ENCODE peak calls at places on chromosomes 4 and X, in ten cellular contexts. V is Peyer's patch, D is ovary, E is esophagus squamous epithelium, H is K562, Y is NB4, Z is A549, B is GM12891, T is tibial nerve, R is esophagus muscularis mucosa. I is an unnamed sample.

GRCh38 chr4:101345271-101345595 is 2.1 kb downstream of the PPP3CA start:
- DNase-seq in V (peak), D (no peak), E (no peak), H (peak), Y (peak), Z (no peak), B (no peak), T (peak), R (no peak), I (no peak)

GRCh38 chr4:171022698-171023378 is 790.4 kb upstream of the GALNTL6 start:
- DNase-seq in V (no peak), D (no peak), E (no peak), H (no peak), Y (no peak), Z (no peak), B (no peak), T (no peak), R (no peak), I (no peak)

GRCh38 chr4:83255584-83255983 is 29.0 kb downstream of the COQ2 start:
- DNase-seq in V (no peak), D (no peak), E (no peak), H (no peak), Y (no peak), Z (peak), B (no peak), T (no peak), R (no peak), I (no peak)

GRCh38 chr4:86977621-86978184 is 42.9 kb downstream of the AFF1 start:
- DNase-seq in V (peak), D (no peak), E (no peak), H (no peak), Y (peak), Z (peak), B (no peak), T (no peak), R (no peak), I (no peak)

GRCh38 chr4:185965456-185966384 is 103.2 kb upstream of the TLR3 start:
- DNase-seq in V (no peak), D (no peak), E (no peak), H (peak), Y (peak), Z (no peak), B (no peak), T (no peak), R (no peak), I (no peak)

GRCh38 chrX:11143931-11144678 is 33.0 kb downstream of the HCCS start:
- DNase-seq in V (peak), D (peak), E (no peak), H (peak), Y (peak), Z (peak), B (peak), T (peak), R (no peak), I (peak)

GRCh38 chr4:112910109-112910736 is 139.2 kb upstream of the ANK2 start:
- DNase-seq in V (no peak), D (peak), E (no peak), H (no peak), Y (no peak), Z (no peak), B (no peak), T (peak), R (no peak), I (no peak)

GRCh38 chr4:99300934-99301333 is 10.1 kb upstream of the ADH1A start:
- DNase-seq in V (peak), D (peak), E (no peak), H (peak), Y (no peak), Z (no peak), B (no peak), T (peak), R (peak), I (peak)

GRCh38 chr4:83125738-83126141 is 11.2 kb upstream of the PLAC8 start:
- DNase-seq in V (peak), D (no peak), E (no peak), H (no peak), Y (peak), Z (no peak), B (no peak), T (no peak), R (no peak), I (no peak)

GRCh38 chr4:67465032-67465762 is 80.1 kb downstream of the CENPC start:
- DNase-seq in V (no peak), D (no peak), E (no peak), H (no peak), Y (no peak), Z (no peak), B (no peak), T (no peak), R (no peak), I (no peak)

GRCh38 chr4:182699825-182700224 is 217.4 kb downstream of the DCTD start:
- DNase-seq in V (no peak), D (no peak), E (no peak), H (no peak), Y (no peak), Z (no peak), B (no peak), T (no peak), R (no peak), I (no peak)

GRCh38 chr4:5609265-5610007 is 98.9 kb downstream of the EVC2 start:
- DNase-seq in V (no peak), D (no peak), E (no peak), H (no peak), Y (peak), Z (no peak), B (no peak), T (no peak), R (no peak), I (no peak)

GRCh38 chr4:168907119-168907698 is 102.8 kb downstream of the CBR4 start:
- DNase-seq in V (no peak), D (no peak), E (no peak), H (no peak), Y (no peak), Z (no peak), B (no peak), T (no peak), R (no peak), I (no peak)

GRCh38 chrX:19462231-19462630 is 53.1 kb downstream of the MAP3K15 start:
- DNase-seq in V (no peak), D (no peak), E (no peak), H (no peak), Y (no peak), Z (no peak), B (no peak), T (no peak), R (no peak), I (no peak)

GRCh38 chr4:69321153-69321729 is 41.0 kb downstream of the UGT2B28 start:
- DNase-seq in V (no peak), D (no peak), E (no peak), H (no peak), Y (no peak), Z (no peak), B (no peak), T (no peak), R (no peak), I (peak)

GRCh38 chr4:89121711-89122387 is 10.5 kb downstream of the TIGD2 start:
- DNase-seq in V (no peak), D (no peak), E (no peak), H (peak), Y (no peak), Z (no peak), B (no peak), T (no peak), R (no peak), I (no peak)

GRCh38 chr4:103892616-103893015 is 172.8 kb upstream of the TACR3 start:
- DNase-seq in V (no peak), D (no peak), E (no peak), H (no peak), Y (no peak), Z (no peak), B (no peak), T (no peak), R (no peak), I (no peak)

GRCh38 chr4:8279321-8280157 is 10.0 kb downstream of the HTRA3 start:
- DNase-seq in V (no peak), D (peak), E (no peak), H (no peak), Y (peak), Z (no peak), B (no peak), T (no peak), R (no peak), I (no peak)

GRCh38 chr4:55866290-55866907 is 13.0 kb downstream of the EXOC1 start:
- DNase-seq in V (no peak), D (no peak), E (no peak), H (peak), Y (peak), Z (no peak), B (no peak), T (no peak), R (no peak), I (no peak)

GRCh38 chr4:114752404-114752803 is 153.8 kb downstream of the UGT8 start:
- DNase-seq in V (no peak), D (no peak), E (no peak), H (no peak), Y (no peak), Z (no peak), B (no peak), T (no peak), R (no peak), I (no peak)

GRCh38 chr4:41933997-41934812 is 1.0 kb upstream of the TMEM33 start:
- DNase-seq in V (no peak), D (no peak), E (no peak), H (peak), Y (peak), Z (no peak), B (no peak), T (peak), R (no peak), I (no peak)

GRCh38 chr4:176841730-176842129 is 49.0 kb upstream of the VEGFC start:
- DNase-seq in V (no peak), D (no peak), E (no peak), H (no peak), Y (no peak), Z (no peak), B (no peak), T (no peak), R (no peak), I (no peak)

GRCh38 chr4:110854021-110854678 is 231.3 kb upstream of the PITX2 start:
- DNase-seq in V (peak), D (no peak), E (no peak), H (no peak), Y (peak), Z (no peak), B (no peak), T (no peak), R (no peak), I (no peak)

GRCh38 chr4:174494146-174494545 is 28.1 kb downstream of the HPGD start:
- DNase-seq in V (no peak), D (no peak), E (no peak), H (no peak), Y (no peak), Z (no peak), B (no peak), T (no peak), R (no peak), I (no peak)

GRCh38 chr4:23614284-23614892 is 275.5 kb downstream of the PPARGC1A start:
- DNase-seq in V (no peak), D (no peak), E (no peak), H (peak), Y (peak), Z (peak), B (peak), T (no peak), R (no peak), I (no peak)

GRCh38 chr4:102819588-102820365 is 7.6 kb downstream of the UBE2D3 start:
- DNase-seq in V (no peak), D (no peak), E (no peak), H (no peak), Y (no peak), Z (no peak), B (no peak), T (no peak), R (no peak), I (no peak)

GRCh38 chr4:141376769-141377168 is 156.1 kb downstream of the ZNF330 start:
- DNase-seq in V (no peak), D (no peak), E (no peak), H (no peak), Y (no peak), Z (no peak), B (no peak), T (no peak), R (no peak), I (no peak)

GRCh38 chr4:2942532-2943363 is 20.5 kb downstream of the NOP14 start:
- DNase-seq in V (peak), D (peak), E (no peak), H (no peak), Y (no peak), Z (no peak), B (no peak), T (no peak), R (no peak), I (peak)
- TF ChIP-seq POLR2A in V (no peak), D (no peak), E (no peak), H (peak), Y (peak), Z (no peak), B (peak), T (no peak), R (no peak), I (no peak)

DNA sequence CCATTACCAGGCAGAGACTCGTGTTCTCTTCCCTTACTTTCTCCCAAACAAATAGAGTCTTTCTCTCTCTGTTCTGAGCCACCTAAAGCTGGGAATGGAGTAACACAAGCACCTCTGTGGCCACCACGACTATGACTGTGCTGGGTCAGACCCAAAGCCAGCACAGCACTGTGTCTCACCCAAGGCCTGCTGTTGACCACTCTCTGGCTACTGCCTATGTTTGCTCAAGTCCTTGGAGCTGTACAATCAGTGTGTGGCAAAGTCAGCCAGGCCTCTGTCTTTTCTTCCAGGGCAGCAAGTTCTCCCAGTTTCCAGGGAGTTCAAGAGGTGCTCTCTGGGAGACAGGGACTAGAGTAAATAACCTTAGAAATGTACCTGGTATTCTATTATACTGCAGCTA is 239.4 kb downstream of the FAM47A start:
- DNase-seq in V (no peak), D (no peak), E (no peak), H (no peak), Y (no peak), Z (no peak), B (no peak), T (no peak), R (no peak), I (no peak)
- TF ChIP-seq POLR2A in V (no peak), D (no peak), E (no peak), H (no peak), Y (no peak), Z (no peak), B (no peak), T (no peak), R (no peak), I (no peak)

GRCh38 chr4:156915216-156915615 is 56.4 kb downstream of the PDGFC start:
- DNase-seq in V (no peak), D (no peak), E (no peak), H (no peak), Y (no peak), Z (no peak), B (no peak), T (no peak), R (no peak), I (no peak)

GRCh38 chr4:156909010-156909409 is 62.6 kb downstream of the PDGFC start:
- DNase-seq in V (no peak), D (no peak), E (no peak), H (no peak), Y (no peak), Z (no peak), B (no peak), T (no peak), R (no peak), I (no peak)

DNA sequence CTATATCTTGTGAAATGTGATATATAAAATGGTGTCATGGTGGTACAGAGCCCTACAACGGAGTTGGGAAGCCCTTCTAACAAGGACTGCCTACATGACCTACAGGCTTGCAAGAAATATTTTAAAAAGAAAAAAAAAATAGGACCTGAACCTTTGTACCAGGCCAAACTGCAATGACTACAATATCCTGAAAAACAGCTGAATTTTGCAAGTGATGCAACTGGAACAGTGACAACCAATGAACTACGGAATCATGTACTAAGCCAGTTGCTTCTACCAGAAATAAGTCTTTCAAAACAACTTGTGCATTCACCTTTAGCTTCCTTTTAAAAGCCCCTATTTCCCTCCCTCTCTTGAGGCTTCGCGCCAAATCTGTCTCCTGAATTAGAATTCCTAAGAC is 58.4 kb downstream of the PDGFC start:
- DNase-seq in V (no peak), D (no peak), E (no peak), H (no peak), Y (no peak), Z (no peak), B (no peak), T (no peak), R (no peak), I (no peak)
- TF ChIP-seq POLR2A in V (no peak), D (no peak), E (no peak), H (no peak), Y (no peak), Z (no peak), B (no peak), T (no peak), R (no peak), I (no peak)

DNA sequence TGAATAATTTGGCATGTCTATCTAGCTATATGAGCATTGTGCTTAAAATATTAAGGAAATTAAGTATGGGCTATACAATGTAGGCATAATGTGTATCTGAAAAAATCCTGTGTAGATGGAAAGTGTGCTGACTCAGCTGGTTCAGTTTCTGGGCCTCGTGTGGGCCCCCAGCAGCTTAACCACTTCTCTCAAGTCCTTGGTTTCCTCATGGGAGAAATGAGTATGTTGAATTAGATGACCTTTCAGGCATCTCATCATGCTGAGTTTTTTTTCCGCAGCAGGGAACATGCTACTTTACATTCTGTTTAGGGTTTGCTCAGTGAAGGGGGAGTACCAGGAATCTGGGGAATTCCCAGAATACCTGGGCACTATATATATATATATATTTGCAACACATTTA is 30.5 kb downstream of the RHOH start:
- DNase-seq in V (no peak), D (no peak), E (no peak), H (no peak), Y (peak), Z (no peak), B (no peak), T (no peak), R (no peak), I (no peak)
- TF ChIP-seq POLR2A in V (no peak), D (no peak), E (no peak), H (no peak), Y (no peak), Z (no peak), B (no peak), T (no peak), R (no peak), I (no peak)

GRCh38 chr4:995311-996026 is 2.3 kb upstream of the SLC26A1 start:
- DNase-seq in V (no peak), D (no peak), E (no peak), H (peak), Y (no peak), Z (no peak), B (no peak), T (no peak), R (no peak), I (no peak)

GRCh38 chr4:992297-993110 is 700 bp downstream of the SLC26A1 start:
- DNase-seq in V (peak), D (no peak), E (no peak), H (peak), Y (no peak), Z (peak), B (no peak), T (no peak), R (no peak), I (no peak)

GRCh38 chr4:991451-992296 is 1.5 kb downstream of the SLC26A1 start:
- DNase-seq in V (no peak), D (no peak), E (no peak), H (no peak), Y (no peak), Z (no peak), B (no peak), T (no peak), R (no peak), I (no peak)

GRCh38 chr4:990746-991367 is 2.3 kb downstream of the SLC26A1 start:
- DNase-seq in V (no peak), D (no peak), E (no peak), H (no peak), Y (no peak), Z (no peak), B (no peak), T (no peak), R (no peak), I (no peak)

GRCh38 chr4:993111-994029 is at the start of gene SLC26A1:
- DNase-seq in V (peak), D (no peak), E (no peak), H (peak), Y (no peak), Z (no peak), B (no peak), T (no peak), R (no peak), I (no peak)
- TF ChIP-seq POLR2A in V (no peak), D (no peak), E (no peak), H (peak), Y (no peak), Z (no peak), B (no peak), T (no peak), R (no peak), I (no peak)

DNA sequence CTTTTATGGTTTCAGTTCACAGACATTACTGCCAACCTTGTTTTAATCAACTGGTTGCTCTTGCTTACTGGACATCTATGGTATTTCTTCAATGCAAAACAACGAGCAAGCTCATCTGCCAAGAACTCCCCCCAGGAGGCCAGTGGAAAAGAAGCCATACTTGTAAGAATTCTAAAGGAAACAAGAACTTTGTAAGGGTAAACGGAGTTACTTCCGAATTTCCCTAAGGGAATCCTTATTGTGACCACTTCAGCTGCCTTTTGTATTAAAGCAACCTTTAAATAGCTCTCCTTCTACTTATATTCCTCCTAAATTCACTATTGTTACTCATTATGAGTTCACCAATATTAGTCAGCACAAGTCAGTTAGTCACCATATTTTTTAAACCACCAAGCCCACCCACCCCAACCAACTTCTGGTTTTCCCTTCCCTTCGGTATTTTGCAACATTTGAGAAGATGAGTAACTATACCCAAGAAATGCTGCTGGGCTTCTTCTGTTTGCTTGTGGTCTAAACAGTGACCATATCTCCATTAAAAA is 602.8 kb upstream of the DIPK2B start:
- DNase-seq in V (no peak), D (no peak), E (no peak), H (no peak), Y (peak), Z (no peak), B (no peak), T (no peak), R (no peak), I (no peak)
- TF ChIP-seq POLR2A in V (no peak), D (no peak), E (no peak), H (no peak), Y (no peak), Z (no peak), B (no peak), T (no peak), R (no peak), I (no peak)

GRCh38 chr4:139557506-139558110 is 1.6 kb upstream of the SETD7 start:
- DNase-seq in V (no peak), D (no peak), E (no peak), H (no peak), Y (peak), Z (no peak), B (no peak), T (no peak), R (no peak), I (no peak)

GRCh38 chr4:139555705-139556070 is 331 bp downstream of the SETD7 start:
- DNase-seq in V (peak), D (peak), E (no peak), H (no peak), Y (no peak), Z (no peak), B (no peak), T (peak), R (no peak), I (peak)

GRCh38 chr4:139555073-139555704 is 830 bp downstream of the SETD7 start:
- DNase-seq in V (peak), D (peak), E (peak), H (peak), Y (peak), Z (peak), B (peak), T (peak), R (peak), I (peak)

GRCh38 chr4:139556735-139557505 is 901 bp upstream of the SETD7 start:
- DNase-seq in V (peak), D (peak), E (peak), H (peak), Y (peak), Z (peak), B (peak), T (peak), R (no peak), I (peak)

GRCh38 chr4:139556071-139556734 is at the start of gene SETD7:
- DNase-seq in V (peak), D (peak), E (peak), H (peak), Y (peak), Z (peak), B (peak), T (peak), R (peak), I (peak)
- TF ChIP-seq POLR2A in V (peak), D (peak), E (peak), H (no peak), Y (peak), Z (peak), B (no peak), T (peak), R (peak), I (peak)